ENCODE peak calls at places on chromosomes 3 and 15, in four cellular contexts. One of them, this sample, is unnamed.

GRCh38 chr3:99895706-99896441 is 78.2 kb downstream of the CMSS1 start:
- DNase-seq in H1: no peak
- DNase-seq in K562: no peak
- DNase-seq in HepG2: peak; percentile 82
- DNase-seq in this sample: peak; percentile 28

GRCh38 chr15:98994892-98995291 is 12.7 kb downstream of the PGPEP1L start:
- DNase-seq in H1: no peak
- DNase-seq in K562: no peak
- DNase-seq in HepG2: no peak
- DNase-seq in this sample: no peak

GRCh38 chr3:128282392-128283196 is 129.3 kb downstream of the EEFSEC start:
- DNase-seq in H1: peak; percentile 54
- DNase-seq in K562: no peak
- DNase-seq in HepG2: no peak
- DNase-seq in this sample: no peak

GRCh38 chr3:53970656-53971055 is 79.0 kb upstream of the SELENOK start:
- DNase-seq in H1: peak; percentile 50
- DNase-seq in K562: no peak
- DNase-seq in HepG2: no peak
- DNase-seq in this sample: no peak

GRCh38 chr15:101288905-101289513 is 6.0 kb downstream of the SNRPA1 start:
- DNase-seq in H1: no peak
- DNase-seq in K562: peak; percentile 70
- DNase-seq in HepG2: peak; percentile 50
- DNase-seq in this sample: peak; percentile 85

GRCh38 chr3:169144271-169144670 is 519.2 kb downstream of the MECOM start:
- DNase-seq in H1: no peak
- DNase-seq in K562: no peak
- DNase-seq in HepG2: no peak
- DNase-seq in this sample: no peak

GRCh38 chr15:52012210-52012609 is 6.8 kb upstream of the MAPK6 start:
- DNase-seq in H1: no peak
- DNase-seq in K562: no peak
- DNase-seq in HepG2: no peak
- DNase-seq in this sample: no peak

GRCh38 chr3:62529230-62529629 is 155.9 kb upstream of the FEZF2 start:
- DNase-seq in H1: peak; percentile 85
- DNase-seq in K562: peak; percentile 3
- DNase-seq in HepG2: peak; percentile 9
- DNase-seq in this sample: no peak

GRCh38 chr3:51139616-51140015 is 245.5 kb upstream of the MANF start:
- DNase-seq in H1: no peak
- DNase-seq in K562: no peak
- DNase-seq in HepG2: no peak
- DNase-seq in this sample: no peak

GRCh38 chr15:25378501-25378901 is 60.3 kb downstream of the UBE3A start:
- DNase-seq in H1: no peak
- DNase-seq in K562: no peak
- DNase-seq in HepG2: no peak
- DNase-seq in this sample: no peak

DNA sequence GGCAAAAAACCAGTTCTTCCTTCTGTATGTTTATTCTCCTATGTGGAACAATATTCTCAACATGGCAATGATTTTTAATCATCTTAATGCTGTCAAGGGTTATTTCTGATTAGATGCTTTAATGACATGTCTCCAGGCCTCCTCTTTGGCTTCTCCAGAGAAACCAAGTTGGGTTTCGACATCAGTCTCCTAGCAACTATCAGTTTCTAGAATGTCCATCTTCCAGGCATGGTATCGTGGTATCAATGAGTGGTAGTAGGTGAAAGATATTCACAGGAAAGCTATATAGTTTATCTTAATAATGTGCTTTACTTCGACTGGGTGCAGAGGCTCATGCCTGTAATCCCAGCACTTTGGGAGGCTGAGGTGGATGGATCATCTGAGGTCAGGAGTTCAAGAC is 128.5 kb downstream of the C3orf70 start:
- DNase-seq in H1: no peak
- DNase-seq in K562: no peak
- DNase-seq in HepG2: no peak
- DNase-seq in this sample: no peak
- TF ChIP-seq CEBPB in H1: no peak
- TF ChIP-seq CEBPB in K562: peak; percentile 55
- TF ChIP-seq CEBPB in HepG2: no peak
- TF ChIP-seq CEBPB in this sample: no peak

GRCh38 chr15:43125095-43125661 is 8.2 kb upstream of the TMEM62 start:
- DNase-seq in H1: no peak
- DNase-seq in K562: no peak
- DNase-seq in HepG2: peak; percentile 36
- DNase-seq in this sample: no peak

GRCh38 chr15:43127752-43128151 is 5.6 kb upstream of the TMEM62 start:
- DNase-seq in H1: no peak
- DNase-seq in K562: no peak
- DNase-seq in HepG2: peak; percentile 69
- DNase-seq in this sample: no peak

GRCh38 chr15:43121863-43122262 is 11.5 kb upstream of the TMEM62 start:
- DNase-seq in H1: no peak
- DNase-seq in K562: no peak
- DNase-seq in HepG2: no peak
- DNase-seq in this sample: no peak

GRCh38 chr15:43126358-43126757 is 7.0 kb upstream of the TMEM62 start:
- DNase-seq in H1: no peak
- DNase-seq in K562: no peak
- DNase-seq in HepG2: no peak
- DNase-seq in this sample: no peak
- H3K4me1 ChIP-seq in H1: no peaks in the 10 kb centered on the region
- H3K4me1 ChIP-seq in K562: peaks cover 12% of the 10 kb centered on the region
- H3K4me1 ChIP-seq in HepG2: peaks cover 76% of the 10 kb centered on the region
- H3K4me1 ChIP-seq in this sample: no peaks in the 10 kb centered on the region

GRCh38 chr3:108145578-108145977 is 54.7 kb upstream of the CD47 start:
- DNase-seq in H1: no peak
- DNase-seq in K562: no peak
- DNase-seq in HepG2: no peak
- DNase-seq in this sample: no peak

GRCh38 chr3:108152261-108152660 is 61.4 kb upstream of the CD47 start:
- DNase-seq in H1: no peak
- DNase-seq in K562: no peak
- DNase-seq in HepG2: no peak
- DNase-seq in this sample: no peak

GRCh38 chr3:108153451-108153981 is 62.7 kb upstream of the CD47 start:
- DNase-seq in H1: peak; percentile 64
- DNase-seq in K562: peak; percentile 30
- DNase-seq in HepG2: peak; percentile 37
- DNase-seq in this sample: peak; percentile 71

GRCh38 chr3:108146139-108146538 is 55.3 kb upstream of the CD47 start:
- DNase-seq in H1: no peak
- DNase-seq in K562: no peak
- DNase-seq in HepG2: no peak
- DNase-seq in this sample: no peak

GRCh38 chr3:108150200-108150599 is 59.4 kb upstream of the CD47 start:
- DNase-seq in H1: no peak
- DNase-seq in K562: no peak
- DNase-seq in HepG2: no peak
- DNase-seq in this sample: no peak
- TF ChIP-seq JUN in H1: no peak
- TF ChIP-seq JUN in K562: no peak
- TF ChIP-seq JUN in HepG2: no peak
- TF ChIP-seq JUN in this sample: no peak

DNA sequence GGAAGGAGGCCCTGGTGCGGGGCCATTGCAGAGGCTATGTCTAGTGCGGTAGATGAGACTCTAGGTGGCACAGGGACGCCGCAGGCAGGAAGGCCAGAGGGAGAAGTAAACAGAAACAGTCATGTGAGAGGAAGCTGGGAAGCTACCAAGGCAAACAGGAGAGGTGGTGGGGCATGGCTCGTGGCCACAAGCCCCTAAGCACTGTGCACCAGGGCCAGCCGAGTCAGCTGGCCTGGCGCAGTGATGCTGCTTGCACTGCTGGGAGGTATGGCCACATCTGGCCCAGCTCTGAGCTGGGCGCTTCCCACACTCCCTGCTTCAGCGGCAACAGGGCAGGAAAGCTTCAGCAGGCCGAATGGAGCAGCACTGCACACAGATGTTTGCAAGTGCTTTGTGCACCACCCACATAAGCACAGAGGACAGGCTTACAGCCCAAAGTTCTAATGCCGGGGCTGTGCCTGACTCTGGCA is 76.6 kb downstream of the SRGAP3 start:
- DNase-seq in H1: no peak
- DNase-seq in K562: no peak
- DNase-seq in HepG2: peak; percentile 57
- DNase-seq in this sample: peak; percentile 13
- TF ChIP-seq CEBPB in H1: no peak
- TF ChIP-seq CEBPB in K562: no peak
- TF ChIP-seq CEBPB in HepG2: no peak
- TF ChIP-seq CEBPB in this sample: no peak

GRCh38 chr15:92908369-92909057 is 8.4 kb downstream of the CHD2 start:
- DNase-seq in H1: no peak
- DNase-seq in K562: no peak
- DNase-seq in HepG2: no peak
- DNase-seq in this sample: no peak

GRCh38 chr15:92909131-92909781 is 9.1 kb downstream of the CHD2 start:
- DNase-seq in H1: no peak
- DNase-seq in K562: no peak
- DNase-seq in HepG2: no peak
- DNase-seq in this sample: no peak

GRCh38 chr15:92907229-92907628 is 7.1 kb downstream of the CHD2 start:
- DNase-seq in H1: no peak
- DNase-seq in K562: no peak
- DNase-seq in HepG2: no peak
- DNase-seq in this sample: peak; percentile 44

GRCh38 chr15:92906563-92907081 is 6.5 kb downstream of the CHD2 start:
- DNase-seq in H1: no peak
- DNase-seq in K562: no peak
- DNase-seq in HepG2: no peak
- DNase-seq in this sample: no peak

GRCh38 chr15:92907880-92908279 is 7.8 kb downstream of the CHD2 start:
- DNase-seq in H1: no peak
- DNase-seq in K562: no peak
- DNase-seq in HepG2: no peak
- DNase-seq in this sample: peak; percentile 78
- H3K4me1 ChIP-seq in H1: peaks cover 2% of the 10 kb centered on the region
- H3K4me1 ChIP-seq in K562: peaks cover 30% of the 10 kb centered on the region
- H3K4me1 ChIP-seq in HepG2: peaks cover 82% of the 10 kb centered on the region
- H3K4me1 ChIP-seq in this sample: peaks cover 74% of the 10 kb centered on the region

DNA sequence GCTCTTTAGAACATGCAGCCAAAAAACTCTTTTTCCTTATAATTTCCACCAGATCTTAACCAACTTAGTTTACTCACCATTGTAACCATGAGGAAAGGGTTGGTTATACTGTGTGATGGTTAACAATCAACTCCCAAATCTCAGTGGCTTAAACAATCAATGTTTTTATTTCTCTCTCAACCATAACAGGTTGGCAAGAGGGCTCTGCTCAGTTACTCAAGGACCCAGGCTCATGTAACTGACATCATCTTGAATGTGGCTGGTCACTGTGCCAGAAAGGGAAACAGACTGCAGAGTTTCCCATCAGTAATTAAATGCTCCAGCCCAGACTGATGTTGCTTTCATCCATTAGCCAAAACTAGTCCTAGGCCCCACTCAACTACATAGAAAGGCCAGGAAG is 69.0 kb downstream of the ANKRD28 start:
- DNase-seq in H1: no peak
- DNase-seq in K562: no peak
- DNase-seq in HepG2: no peak
- DNase-seq in this sample: no peak
- TF ChIP-seq JUN in H1: no peak
- TF ChIP-seq JUN in K562: no peak
- TF ChIP-seq JUN in HepG2: no peak
- TF ChIP-seq JUN in this sample: no peak

This sample was measured in A549.